ENCODE peak calls at places on chromosome 22, in five cellular contexts. B, F, C, Y and L are unnamed samples. For H3K9me3 and H3K4me1, the result is how much of the 10 kb centered on the place peaks cover.

GRCh38 chr22:40216041-40216756 is 38.5 kb downstream of the TNRC6B start:
- DNase-seq in C (no peak), B (no peak), Y (peak), F (no peak), L (no peak)

GRCh38 chr22:44611880-44612496 is 90.0 kb upstream of the PRR5 start:
- DNase-seq in Y (no peak), F (no peak), B (no peak), C (no peak), L (no peak)

GRCh38 chr22:27997538-27997937 is 78.5 kb upstream of the PITPNB start:
- DNase-seq in Y (no peak), C (peak), B (peak), F (no peak), L (peak)

GRCh38 chr22:31846161-31847115 is 92.6 kb downstream of the DEPDC5 start:
- DNase-seq in B (no peak), F (peak), C (peak), Y (no peak), L (no peak)

GRCh38 chr22:40728731-40729189 is 49.5 kb downstream of the MCHR1 start:
- DNase-seq in B (no peak), C (no peak), Y (peak), F (no peak), L (no peak)

GRCh38 chr22:19853879-19854777 is 546 bp downstream of the GNB1L start:
- DNase-seq in C (no peak), B (no peak), F (no peak), Y (no peak), L (peak)

GRCh38 chr22:19959043-19959586 is 17.5 kb upstream of the TXNRD2 start:
- DNase-seq in B (peak), C (peak), Y (peak), F (peak), L (peak)

GRCh38 chr22:21759631-21760030 is 24.0 kb upstream of the YPEL1 start:
- DNase-seq in B (no peak), Y (no peak), F (no peak), C (no peak), L (no peak)

GRCh38 chr22:37330200-37331033 is 48.1 kb downstream of the CYTH4 start:
- DNase-seq in C (peak), Y (peak), B (no peak), F (peak), L (no peak)

GRCh38 chr22:21673534-21674321 is 7.9 kb downstream of the PPIL2 start:
- DNase-seq in Y (no peak), B (no peak), F (no peak), C (no peak), L (no peak)

GRCh38 chr22:44915441-44915840 is 94.4 kb downstream of the PHF21B start:
- DNase-seq in B (peak), Y (no peak), F (no peak), C (no peak), L (peak)

GRCh38 chr22:21780259-21780658 is 44.7 kb upstream of the YPEL1 start:
- DNase-seq in B (no peak), Y (no peak), C (no peak), F (no peak), L (no peak)

GRCh38 chr22:31497148-31497938 is 1.0 kb downstream of the SFI1 start:
- DNase-seq in Y (no peak), F (no peak), C (no peak), B (no peak), L (no peak)

GRCh38 chr22:49934144-49934890 is 15.9 kb downstream of the CRELD2 start:
- DNase-seq in Y (peak), B (peak), F (peak), C (peak), L (peak)

GRCh38 chr22:50192825-50193204 is 7.1 kb downstream of the TRABD start:
- DNase-seq in B (no peak), C (no peak), F (no peak), Y (peak), L (peak)

GRCh38 chr22:50261615-50262459 is at the start of gene MAPK12:
- DNase-seq in C (no peak), Y (no peak), B (no peak), F (peak), L (no peak)

GRCh38 chr22:39308614-39309363 is 10.6 kb downstream of the RPL3 start:
- DNase-seq in B (peak), F (no peak), Y (peak), C (peak), L (no peak)

GRCh38 chr22:28899199-28899853 is 16.0 kb downstream of the ZNRF3 start:
- DNase-seq in B (peak), F (no peak), C (peak), Y (no peak), L (no peak)

GRCh38 chr22:25546751-25547150 is 17.7 kb upstream of the GRK3 start:
- DNase-seq in F (no peak), B (no peak), C (no peak), Y (no peak), L (no peak)

GRCh38 chr22:39967996-39968968 is 8.1 kb downstream of the TMA7B start:
- DNase-seq in Y (no peak), B (peak), C (no peak), F (peak), L (no peak)

GRCh38 chr22:29917052-29917902 is 34.3 kb downstream of the MTMR3 start:
- DNase-seq in Y (no peak), F (no peak), B (peak), C (peak), L (no peak)

GRCh38 chr22:30265131-30265720 is 1.4 kb downstream of the OSM start:
- DNase-seq in B (no peak), Y (no peak), C (no peak), F (no peak), L (peak)

GRCh38 chr22:20234314-20234682 is 33.8 kb downstream of the RTN4R start:
- DNase-seq in C (no peak), B (no peak), F (no peak), Y (no peak), L (no peak)

GRCh38 chr22:47392054-47392347 is 629.6 kb downstream of the TBC1D22A start:
- DNase-seq in Y (no peak), B (no peak), C (no peak), F (no peak), L (no peak)

GRCh38 chr22:47389201-47389600 is 626.8 kb downstream of the TBC1D22A start:
- DNase-seq in C (no peak), Y (no peak), B (peak), F (no peak), L (peak)

GRCh38 chr22:47391169-47392053 is 629.0 kb downstream of the TBC1D22A start:
- DNase-seq in C (no peak), B (peak), F (no peak), Y (no peak), L (peak)

GRCh38 chr22:47388778-47389177 is 626.3 kb downstream of the TBC1D22A start:
- DNase-seq in B (peak), C (no peak), F (no peak), Y (no peak), L (peak)

DNA sequence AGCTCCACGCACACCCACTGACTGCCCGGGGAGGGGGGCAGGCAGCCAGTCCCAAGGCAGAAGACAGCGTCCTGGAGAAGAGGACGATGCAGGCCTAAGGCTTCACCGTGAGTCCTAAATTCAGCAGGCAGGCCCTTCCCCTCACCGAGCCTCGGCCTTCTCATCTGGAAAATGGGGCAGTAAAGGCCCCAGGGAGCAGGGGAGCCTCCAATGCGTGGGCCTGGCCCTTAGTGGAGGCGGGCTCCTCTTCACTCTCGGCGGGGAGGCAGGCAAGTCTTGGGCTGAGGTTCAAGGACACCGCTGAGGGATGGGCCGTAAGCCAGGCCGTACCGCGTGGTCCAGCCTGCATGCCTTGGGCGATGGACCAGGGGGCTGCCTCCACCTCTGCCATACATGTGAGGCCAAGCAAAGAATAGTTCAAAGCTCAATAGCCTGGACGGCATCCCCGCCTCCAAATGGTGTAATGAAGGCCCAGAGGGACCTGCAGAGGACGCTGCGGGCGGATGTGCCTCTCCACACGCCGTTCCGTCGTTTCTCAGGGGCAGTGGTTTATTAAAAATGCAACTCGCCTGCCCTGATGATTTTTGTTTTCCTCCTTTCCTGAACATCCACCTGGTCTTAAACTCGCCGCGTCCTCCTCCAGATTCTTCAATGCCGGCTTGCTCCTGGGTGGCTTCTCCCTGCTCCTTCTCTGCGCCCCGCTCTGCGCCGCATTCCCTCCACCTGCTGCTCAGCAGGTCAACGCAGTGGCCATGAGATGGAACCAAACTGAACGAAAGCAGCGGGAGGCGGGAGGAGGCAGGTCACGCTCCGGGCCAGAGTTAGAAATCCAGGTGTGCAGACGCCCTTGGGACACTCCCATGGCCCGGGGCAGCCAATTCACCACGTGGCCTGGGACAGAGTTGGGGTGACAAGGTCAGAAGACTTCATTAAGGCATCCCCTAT is 627.8 kb downstream of the TBC1D22A start:
- DNase-seq in Y (no peak), F (no peak), B (peak), C (no peak), L (peak)
- H3K9me3 ChIP-seq in Y (under half), F (under half), B (under half), C (under half), L (under half)

DNA sequence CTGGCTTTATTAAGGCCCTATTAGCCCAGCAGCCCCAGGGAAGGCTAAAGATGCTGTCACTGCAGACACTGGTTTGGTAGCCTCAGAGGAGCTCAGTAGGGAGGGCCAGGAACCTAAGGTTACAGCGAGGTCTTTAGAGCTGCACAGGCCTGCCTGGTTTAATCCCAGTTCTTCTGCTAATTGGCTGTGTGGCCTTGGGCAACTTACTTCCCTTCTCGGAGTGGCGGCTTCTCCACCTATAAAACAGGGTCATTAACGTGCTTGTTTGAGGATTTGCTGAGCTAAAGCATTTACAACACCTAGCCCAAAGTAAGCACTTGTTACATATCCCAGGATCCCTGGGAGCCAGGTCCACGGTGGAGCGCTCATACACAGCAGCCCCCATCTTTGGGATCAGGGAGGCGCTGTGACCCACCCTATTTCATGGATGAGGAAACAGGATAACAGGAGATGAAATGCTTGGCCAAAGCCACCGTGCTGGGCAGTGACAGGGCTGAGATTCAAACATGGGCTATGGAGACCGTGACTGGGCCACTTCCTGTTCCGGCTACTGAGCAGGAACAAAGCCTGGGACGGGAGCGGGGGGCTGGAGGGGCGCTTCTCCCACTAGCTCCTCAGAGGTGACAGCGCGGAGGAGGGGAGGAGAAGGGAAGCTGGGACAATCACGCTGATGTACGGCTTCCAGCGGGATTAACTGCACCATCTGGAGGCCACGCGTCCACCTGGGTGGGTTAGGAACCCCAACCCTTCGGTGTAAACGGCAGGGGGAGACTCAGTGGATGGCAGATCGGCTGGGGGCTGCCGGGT is 61.5 kb downstream of the IGLL1 start:
- DNase-seq in B (no peak), C (no peak), Y (no peak), F (peak), L (peak)
- H3K4me1 ChIP-seq in B (under half), C (under half), Y (under half), F (under half), L (under half)

GRCh38 chr22:42630901-42631602 is 9.3 kb downstream of the ATP5MGL start:
- DNase-seq in F (no peak), C (no peak), B (no peak), Y (no peak), L (no peak)

GRCh38 chr22:42635531-42635930 is 4.9 kb downstream of the ATP5MGL start:
- DNase-seq in B (peak), F (no peak), Y (peak), C (peak), L (no peak)

GRCh38 chr22:42633013-42633412 is 7.4 kb downstream of the ATP5MGL start:
- DNase-seq in C (no peak), B (no peak), Y (no peak), F (no peak), L (no peak)

GRCh38 chr22:42630211-42630610 is 10.2 kb downstream of the ATP5MGL start:
- DNase-seq in F (no peak), C (no peak), Y (no peak), B (no peak), L (no peak)

DNA sequence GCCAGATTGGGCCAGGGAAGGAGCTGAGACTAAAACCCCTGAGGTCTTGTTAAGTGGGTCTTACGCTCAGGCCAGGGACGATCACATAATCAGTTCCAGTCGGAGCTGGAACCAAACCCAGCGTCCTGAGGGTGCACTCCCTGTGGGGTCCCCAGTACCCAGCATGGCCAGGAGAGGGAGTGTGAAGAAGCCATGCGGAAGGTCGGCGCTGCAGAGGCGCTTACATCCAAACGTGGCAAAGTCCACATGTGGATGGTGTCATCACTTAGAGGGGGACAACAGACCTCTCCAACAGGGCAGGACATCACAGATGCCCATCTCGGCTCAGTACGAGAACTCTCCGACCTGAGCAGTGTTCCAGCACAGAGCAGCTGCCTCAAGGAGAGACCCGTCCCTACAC is 8.3 kb downstream of the ATP5MGL start:
- DNase-seq in Y (no peak), C (no peak), F (peak), B (no peak), L (no peak)
- TF ChIP-seq CTCF in Y (peak), C (peak), F (peak), B (no peak), L (peak)

GRCh38 chr22:47206185-47206584 is 443.7 kb downstream of the TBC1D22A start:
- DNase-seq in B (peak), Y (no peak), C (no peak), F (no peak), L (no peak)

GRCh38 chr22:47209077-47209514 is 446.6 kb downstream of the TBC1D22A start:
- DNase-seq in F (no peak), C (peak), Y (no peak), B (peak), L (peak)

GRCh38 chr22:47206819-47207218 is 444.4 kb downstream of the TBC1D22A start:
- DNase-seq in C (no peak), F (no peak), Y (no peak), B (peak), L (peak)

GRCh38 chr22:47207846-47208554 is 445.6 kb downstream of the TBC1D22A start:
- DNase-seq in F (no peak), B (peak), Y (no peak), C (no peak), L (peak)

GRCh38 chr22:47207387-47207786 is 444.9 kb downstream of the TBC1D22A start:
- DNase-seq in Y (no peak), F (no peak), C (no peak), B (peak), L (peak)
- H3K9me3 ChIP-seq in Y (under half), F (under half), C (under half), B (under half), L (under half)

DNA sequence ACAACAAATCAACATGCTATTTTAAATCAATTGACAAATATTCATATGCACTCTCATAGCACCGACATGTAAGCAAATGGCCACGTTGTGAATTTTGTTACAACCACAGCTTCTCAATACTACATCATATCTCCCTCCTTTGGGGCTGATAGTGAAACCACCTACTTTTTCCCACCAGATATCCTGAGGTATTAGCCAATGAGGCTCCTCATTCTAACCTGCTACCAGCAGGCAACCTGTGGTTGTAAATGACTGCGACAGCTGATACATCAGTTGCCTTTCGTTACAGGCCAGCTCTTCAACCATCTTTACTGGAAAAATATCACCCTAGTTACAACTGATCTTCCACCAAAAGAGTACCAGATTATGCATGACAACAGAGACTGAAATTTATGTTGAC is 3.7 kb upstream of the XKR3 start:
- DNase-seq in B (no peak), F (no peak), C (no peak), Y (no peak), L (no peak)
- H3K4me1 ChIP-seq in B (under half), F (under half), C (under half), Y (under half), L (under half)

DNA sequence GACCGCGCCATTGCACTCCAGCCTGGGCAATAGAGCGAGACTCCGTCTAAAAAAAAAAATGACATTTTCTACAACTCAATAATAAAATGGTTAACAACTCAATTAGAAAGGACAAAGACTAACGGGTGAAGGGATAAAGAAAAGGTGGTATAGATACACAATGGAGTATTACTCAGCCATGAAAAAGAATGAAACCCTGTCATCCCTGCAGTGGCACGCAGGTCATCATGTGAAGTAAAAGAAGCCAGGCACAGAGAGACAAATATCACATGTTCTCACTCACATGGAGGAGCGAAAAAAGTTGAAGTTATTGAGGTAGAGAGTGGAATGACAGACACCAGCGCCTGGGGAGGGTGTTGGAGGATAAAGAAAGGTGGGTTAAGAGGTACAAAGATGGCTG is 39.0 kb downstream of the WNT7B start:
- DNase-seq in F (no peak), C (no peak), B (no peak), Y (no peak), L (no peak)
- TF ChIP-seq CTCF in F (no peak), C (no peak), B (no peak), Y (no peak), L (no peak)

GRCh38 chr22:48880749-48881148 is 946.9 kb downstream of the BRD1 start:
- DNase-seq in C (no peak), F (no peak), B (peak), Y (no peak), L (peak)

GRCh38 chr22:48884292-48884691 is 943.4 kb downstream of the BRD1 start:
- DNase-seq in Y (no peak), C (no peak), F (no peak), B (peak), L (peak)

GRCh38 chr22:48881326-48881980 is 946.2 kb downstream of the BRD1 start:
- DNase-seq in B (peak), F (no peak), Y (no peak), C (no peak), L (peak)

GRCh38 chr22:48883211-48883960 is 944.3 kb downstream of the BRD1 start:
- DNase-seq in Y (no peak), B (peak), F (no peak), C (no peak), L (peak)

DNA sequence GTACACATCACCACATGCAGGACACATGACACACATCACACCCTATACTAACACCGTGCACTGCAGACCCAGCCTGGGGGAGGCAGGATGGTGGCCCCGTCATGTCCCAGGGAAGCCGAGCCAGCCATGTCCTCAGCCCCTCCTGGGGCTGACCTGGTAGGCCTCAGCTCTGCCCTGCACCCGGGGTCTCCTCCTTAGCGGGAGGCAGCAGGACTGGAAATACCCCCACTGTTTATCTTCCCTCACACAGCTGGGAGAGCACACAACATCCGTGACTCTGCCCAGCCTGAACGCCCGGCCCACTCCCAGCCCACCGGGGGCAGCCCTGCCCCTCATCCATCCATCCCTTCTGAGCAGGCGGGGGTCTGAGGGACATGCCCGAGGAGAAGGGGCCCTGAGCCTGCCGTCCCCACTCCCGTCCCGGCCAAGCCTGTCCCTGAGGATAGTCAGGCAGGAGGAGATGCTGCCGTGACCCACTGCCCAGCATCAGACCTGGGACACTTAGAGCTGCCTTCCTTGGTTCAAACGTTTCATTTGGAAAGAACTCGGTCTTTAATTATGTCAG is 945.0 kb downstream of the BRD1 start:
- DNase-seq in Y (no peak), C (no peak), F (no peak), B (peak), L (peak)
- H3K9me3 ChIP-seq in Y (under half), C (under half), F (under half), B (under half), L (under half)